ENCODE peak calls at places on chromosomes 1 and 21, in six cellular contexts. Z is psoas muscle, A is fibroblast of lung, I is endodermal cell, K is heart right ventricle, J is neural progenitor cell. S is an unnamed sample.

GRCh38 chr1:85295006-85295431 is 18.6 kb upstream of the BCL10 start:
- DNase-seq in Z (no peak), A (peak), I (no peak), K (no peak), J (no peak), S (no peak)

GRCh38 chr1:206459703-206460102 is 10.6 kb upstream of the IKBKE start:
- DNase-seq in Z (no peak), A (no peak), I (no peak), K (no peak), J (no peak), S (no peak)

GRCh38 chr1:204084247-204084772 is 11.4 kb downstream of the SOX13 start:
- DNase-seq in Z (peak), A (no peak), I (peak), K (no peak), J (peak), S (no peak)

GRCh38 chr1:6688001-6688400 is 13.6 kb downstream of the DNAJC11 start:
- DNase-seq in Z (no peak), A (peak), I (no peak), K (no peak), J (no peak), S (peak)

GRCh38 chr1:32031578-32032286 is 18.1 kb downstream of the KHDRBS1 start:
- DNase-seq in Z (no peak), A (peak), I (no peak), K (no peak), J (no peak), S (peak)

GRCh38 chr1:10065344-10065685 is 32.6 kb downstream of the UBE4B start:
- DNase-seq in Z (no peak), A (peak), I (no peak), K (peak), J (peak), S (no peak)

GRCh38 chr1:41240806-41241747 is 1.0 kb downstream of the SCMH1 start:
- DNase-seq in Z (peak), A (peak), I (peak), K (peak), J (peak), S (peak)

GRCh38 chr1:205306929-205307566 is 14.5 kb downstream of the NUAK2 start:
- DNase-seq in Z (no peak), A (no peak), I (no peak), K (no peak), J (no peak), S (no peak)

GRCh38 chr1:219324629-219325367 is 151.1 kb downstream of the LYPLAL1 start:
- DNase-seq in Z (no peak), A (peak), I (no peak), K (no peak), J (no peak), S (peak)

GRCh38 chr21:39348355-39349210 is at the start of gene HMGN1:
- DNase-seq in Z (peak), A (peak), I (peak), K (peak), J (peak), S (peak)

GRCh38 chr1:218324226-218324580 is 20.9 kb upstream of the TGFB2 start:
- DNase-seq in Z (no peak), A (no peak), I (no peak), K (no peak), J (no peak), S (no peak)

DNA sequence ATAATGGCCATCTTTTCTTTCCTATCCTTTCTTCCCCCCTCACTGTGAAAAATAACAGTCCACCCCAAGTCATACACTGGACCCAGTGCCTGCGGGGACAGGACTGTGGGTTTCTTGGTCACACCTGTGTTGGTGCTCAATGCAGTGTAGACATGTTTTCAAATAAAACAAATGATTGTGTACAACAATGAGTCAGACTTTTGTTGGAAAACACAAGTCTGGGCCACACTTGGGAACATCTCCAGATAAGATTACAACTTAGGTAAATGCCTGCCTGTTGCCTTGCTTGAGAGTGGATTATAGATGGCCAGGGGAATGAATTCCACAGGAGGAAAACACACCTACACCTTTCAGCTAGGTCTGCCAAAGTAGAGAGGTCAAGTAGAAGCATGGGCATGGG is 34.1 kb downstream of the PDPN start:
- DNase-seq in Z (no peak), A (no peak), I (no peak), K (no peak), J (no peak), S (no peak)
- H3K27ac ChIP-seq in Z (no peak), A (no peak), I (no peak), K (no peak), J (no peak), S (no peak)

GRCh38 chr1:38424677-38425076 is 378.1 kb upstream of the POU3F1 start:
- DNase-seq in Z (no peak), A (no peak), I (peak), K (no peak), J (no peak), S (no peak)
- H3K4me3 ChIP-seq in Z (no peak), A (no peak), I (no peak), K (no peak), J (no peak), S (no peak)

GRCh38 chr1:12595839-12596821 is 21.9 kb downstream of the DHRS3 start:
- DNase-seq in Z (peak), A (peak), I (peak), K (peak), J (peak), S (peak)
- H3K27ac ChIP-seq in Z (peak), A (peak), I (no peak), K (peak), J (no peak), S (peak)

GRCh38 chr1:234997201-234998173 is 131.2 kb downstream of the TOMM20 start:
- DNase-seq in Z (peak), A (peak), I (peak), K (peak), J (no peak), S (peak)
- H3K4me3 ChIP-seq in Z (peak), A (no peak), I (no peak), K (peak), J (no peak), S (peak)

DNA sequence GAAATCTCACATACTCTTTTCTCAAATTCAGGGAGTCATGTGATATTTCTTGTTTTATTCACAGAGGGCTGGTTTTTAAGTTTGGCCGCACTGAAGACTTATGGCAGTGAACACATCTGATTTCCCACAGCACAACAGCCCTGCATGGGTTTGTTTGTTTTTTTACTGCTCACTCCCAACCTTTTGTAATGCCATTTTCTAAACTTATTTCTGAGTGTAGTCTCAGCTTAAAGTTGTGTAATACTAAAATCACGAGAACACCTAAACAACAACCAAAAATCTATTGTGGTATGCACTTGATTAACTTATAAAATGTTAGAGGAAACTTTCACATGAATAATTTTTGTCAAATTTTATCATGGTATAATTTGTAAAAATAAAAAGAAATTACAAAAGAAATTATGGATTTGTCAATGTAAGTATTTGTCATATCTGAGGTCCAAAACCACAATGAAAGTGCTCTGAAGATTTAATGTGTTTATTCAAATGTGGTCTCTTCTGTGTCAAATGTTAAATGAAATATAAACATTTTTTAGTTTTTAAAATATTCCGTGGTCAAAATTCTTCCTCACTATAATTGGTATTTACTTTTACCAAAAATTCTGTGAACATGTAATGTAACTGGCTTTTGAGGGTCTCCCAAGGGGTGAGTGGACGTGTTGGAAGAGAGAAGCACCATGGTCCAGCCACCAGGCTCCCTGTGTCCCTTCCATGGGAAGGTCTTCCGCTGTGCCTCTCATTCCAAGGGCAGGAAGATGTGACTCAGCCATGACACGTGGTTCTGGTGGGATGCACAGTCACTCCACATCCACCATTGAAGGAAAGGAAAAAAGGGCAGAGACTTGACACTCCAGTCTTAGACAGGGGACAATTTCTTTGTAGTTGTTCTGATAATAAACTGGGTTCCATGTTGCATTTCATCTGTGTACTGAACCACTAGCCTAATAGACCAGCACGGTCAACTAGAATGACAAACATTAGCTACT is 22.8 kb downstream of the TMEM50A start:
- DNase-seq in Z (no peak), A (peak), I (no peak), K (no peak), J (no peak), S (peak)
- H3K27ac ChIP-seq in Z (peak), A (peak), I (no peak), K (no peak), J (no peak), S (peak)

DNA sequence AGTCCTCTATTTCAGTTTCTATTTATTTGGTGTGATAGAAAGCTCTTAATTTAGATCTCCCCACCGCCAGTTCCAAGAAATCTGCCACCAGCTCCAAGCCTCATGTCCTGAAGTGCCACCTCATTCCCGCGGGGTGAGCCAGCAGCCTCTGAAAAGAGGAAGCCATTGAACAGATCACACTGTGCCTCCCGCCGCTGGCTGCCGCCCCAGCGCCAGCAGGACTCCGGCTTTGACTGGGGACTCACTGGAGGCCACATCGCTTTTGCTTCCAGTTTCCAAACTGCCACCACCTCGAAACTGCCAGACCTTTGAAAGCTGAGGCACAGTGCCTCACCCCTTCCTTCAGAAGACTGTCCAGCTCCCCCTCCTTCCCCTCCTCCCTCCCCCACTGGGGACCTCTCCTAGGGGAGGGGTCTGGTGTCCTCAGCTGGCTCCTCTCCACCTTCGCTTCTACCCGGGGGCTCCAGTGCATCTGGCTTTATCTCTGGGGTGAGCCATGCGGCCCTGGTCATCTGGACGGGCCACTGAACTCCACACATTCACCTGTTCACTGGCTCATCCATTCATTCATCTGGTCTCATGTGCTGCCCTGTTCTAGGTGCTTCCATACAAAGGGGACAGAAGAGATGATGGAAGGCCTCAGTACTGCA is 59.0 kb downstream of the VPS26C start:
- DNase-seq in Z (peak), A (peak), I (no peak), K (peak), J (no peak), S (peak)
- H3K4me3 ChIP-seq in Z (peak), A (no peak), I (no peak), K (peak), J (no peak), S (peak)

S was measured in GM23248.